ENCODE peak calls at places on chromosomes 12 and 14, in six cellular contexts. U is NCI-H345, P is occipital lobe, D is DMS 273 treated with DMSO at 0.1 percent for 48 hours, C is HEK293T, Z is HuH-7. A is an unnamed sample.

GRCh38 chr12:114777052-114777451 is 93.1 kb upstream of the TBX3 start:
- DNase-seq in U (no peak), P (no peak), D (no peak), C (no peak), Z (no peak), A (peak)

GRCh38 chr14:49770212-49770817 is 2.4 kb downstream of the KLHDC2 start:
- DNase-seq in U (no peak), P (no peak), D (no peak), C (peak), Z (peak), A (no peak)

GRCh38 chr12:57069522-57069921 is 9.1 kb downstream of the NEMP1 start:
- DNase-seq in U (peak), P (peak), D (no peak), C (peak), Z (peak), A (peak)

GRCh38 chr14:92603309-92604257 is 90.0 kb downstream of the RIN3 start:
- DNase-seq in U (peak), P (peak), D (no peak), C (no peak), Z (no peak), A (no peak)

GRCh38 chr12:71810905-71811304 is 28.7 kb upstream of the TBC1D15 start:
- DNase-seq in U (no peak), P (no peak), D (no peak), C (no peak), Z (no peak), A (no peak)

GRCh38 chr14:35380794-35381193 is 23.8 kb downstream of the NFKBIA start:
- DNase-seq in U (no peak), P (no peak), D (no peak), C (peak), Z (no peak), A (no peak)

GRCh38 chr12:16573652-16574077 is 32.3 kb downstream of the LMO3 start:
- DNase-seq in U (no peak), P (no peak), D (no peak), C (no peak), Z (peak), A (no peak)

GRCh38 chr12:52776435-52776834 is 710 bp downstream of the KRT76 start:
- DNase-seq in U (no peak), P (no peak), D (no peak), C (no peak), Z (no peak), A (no peak)

GRCh38 chr12:105420659-105421240 is 90.3 kb downstream of the C12orf75 start:
- DNase-seq in U (peak), P (peak), D (no peak), C (peak), Z (peak), A (no peak)

GRCh38 chr14:104224516-104225281 is 86.3 kb downstream of the KIF26A start:
- DNase-seq in U (peak), P (no peak), D (no peak), C (peak), Z (no peak), A (no peak)

GRCh38 chr12:115383668-115384067 is 699.7 kb upstream of the TBX3 start:
- DNase-seq in U (no peak), P (no peak), D (no peak), C (no peak), Z (no peak), A (peak)

GRCh38 chr12:47066278-47067048 is 13.0 kb upstream of the PCED1B start:
- DNase-seq in U (no peak), P (no peak), D (no peak), C (no peak), Z (no peak), A (no peak)

GRCh38 chr12:99824900-99825562 is 159.7 kb downstream of the ANKS1B start:
- DNase-seq in U (no peak), P (no peak), D (peak), C (no peak), Z (no peak), A (no peak)

GRCh38 chr14:65850429-65851145 is 438.1 kb downstream of the FUT8 start:
- DNase-seq in U (peak), P (peak), D (peak), C (no peak), Z (no peak), A (no peak)

GRCh38 chr12:121812320-121812871 is 8.6 kb downstream of the SETD1B start:
- DNase-seq in U (peak), P (peak), D (no peak), C (no peak), Z (peak), A (no peak)

GRCh38 chr12:76976777-76977465 is 88.4 kb downstream of the E2F7 start:
- DNase-seq in U (no peak), P (no peak), D (no peak), C (no peak), Z (no peak), A (no peak)

GRCh38 chr12:13102481-13103195 is 829 bp downstream of the GSG1 start:
- DNase-seq in U (no peak), P (peak), D (no peak), C (no peak), Z (no peak), A (no peak)

GRCh38 chr14:70098257-70098809 is 90.4 kb downstream of the SLC8A3 start:
- DNase-seq in U (no peak), P (peak), D (no peak), C (no peak), Z (no peak), A (no peak)

GRCh38 chr12:27635349-27635972 is 60.8 kb upstream of the REP15 start:
- DNase-seq in U (peak), P (no peak), D (peak), C (peak), Z (peak), A (no peak)

GRCh38 chr12:22234561-22234960 is 99.9 kb downstream of the ST8SIA1 start:
- DNase-seq in U (no peak), P (no peak), D (no peak), C (no peak), Z (no peak), A (peak)

GRCh38 chr12:130184531-130185090 is 22.3 kb downstream of the FZD10 start:
- DNase-seq in U (no peak), P (no peak), D (no peak), C (no peak), Z (no peak), A (no peak)

GRCh38 chr12:119206348-119207075 is 27.8 kb downstream of the HSPB8 start:
- DNase-seq in U (no peak), P (no peak), D (no peak), C (no peak), Z (no peak), A (no peak)

GRCh38 chr14:54840336-54840735 is 62.3 kb downstream of the GCH1 start:
- DNase-seq in U (no peak), P (no peak), D (no peak), C (no peak), Z (no peak), A (no peak)

GRCh38 chr12:49843411-49843810 is 505 bp upstream of the BCDIN3D start:
- DNase-seq in U (no peak), P (no peak), D (no peak), C (no peak), Z (no peak), A (no peak)

GRCh38 chr12:131527736-131528135 is 183.2 kb upstream of the SFSWAP start:
- DNase-seq in U (no peak), P (no peak), D (no peak), C (no peak), Z (no peak), A (no peak)

GRCh38 chr12:102966200-102966941 is 8.9 kb downstream of the ASCL1 start:
- DNase-seq in U (no peak), P (no peak), D (no peak), C (no peak), Z (no peak), A (no peak)

GRCh38 chr14:59484611-59485174 is 376 bp downstream of the JKAMP start:
- DNase-seq in U (no peak), P (no peak), D (peak), C (no peak), Z (no peak), A (peak)

GRCh38 chr14:71354801-71355200 is 447.5 kb downstream of the PCNX1 start:
- DNase-seq in U (no peak), P (no peak), D (no peak), C (no peak), Z (no peak), A (no peak)

GRCh38 chr14:63418020-63418419 is 99.3 kb upstream of the GPHB5 start:
- DNase-seq in U (no peak), P (no peak), D (no peak), C (no peak), Z (no peak), A (no peak)

GRCh38 chr14:36068777-36069534 is 107.6 kb downstream of the PTCSC3 start:
- DNase-seq in U (no peak), P (no peak), D (no peak), C (no peak), Z (no peak), A (peak)

GRCh38 chr12:101969-102878 is 35.7 kb downstream of the IQSEC3 start:
- DNase-seq in U (no peak), P (no peak), D (no peak), C (peak), Z (no peak), A (no peak)

GRCh38 chr14:106564058-106564643 is 1037.8 kb downstream of the TMEM121 start:
- DNase-seq in U (peak), P (no peak), D (no peak), C (peak), Z (peak), A (no peak)

GRCh38 chr12:49825360-49825970 is 2.7 kb downstream of the NCKAP5L start:
- DNase-seq in U (no peak), P (no peak), D (no peak), C (no peak), Z (no peak), A (no peak)

GRCh38 chr14:99233222-99234035 is 38.6 kb downstream of the BCL11B start:
- DNase-seq in U (no peak), P (no peak), D (no peak), C (no peak), Z (no peak), A (no peak)

GRCh38 chr14:82223276-82223675 is 689.6 kb upstream of the SEL1L start:
- DNase-seq in U (no peak), P (no peak), D (no peak), C (no peak), Z (no peak), A (no peak)

GRCh38 chr14:100602621-100603020 is 15.4 kb upstream of the BEGAIN start:
- DNase-seq in U (no peak), P (no peak), D (no peak), C (no peak), Z (no peak), A (no peak)

GRCh38 chr14:69183735-69184134 is 7.6 kb upstream of the EXD2 start:
- DNase-seq in U (no peak), P (no peak), D (no peak), C (no peak), Z (no peak), A (no peak)

GRCh38 chr14:53247596-53248370 is 94.7 kb upstream of the DDHD1 start:
- DNase-seq in U (peak), P (no peak), D (no peak), C (no peak), Z (no peak), A (no peak)